ENCODE peak calls at places on chromosomes 16 and 17, in six cellular contexts. S, T, I, C, V and L are unnamed samples.

GRCh38 chr16:81823734-81824133 is 44.6 kb downstream of the PLCG2 start:
- DNase-seq in S (no peak), T (no peak), I (no peak), C (no peak), V (no peak), L (no peak)

GRCh38 chr17:47891545-47892088 is 4.4 kb upstream of the SP2 start:
- DNase-seq in S (no peak), T (no peak), I (no peak), C (no peak), V (no peak), L (no peak)

GRCh38 chr17:81917565-81918332 is at the start of gene SIRT7:
- DNase-seq in S (peak; percentile 45), T (peak; percentile 89), I (peak; percentile 83), C (peak; percentile 83), V (peak; percentile 88), L (peak; percentile 83)

GRCh38 chr16:27839419-27839818 is 224.1 kb downstream of the GSG1L start:
- DNase-seq in S (no peak), T (no peak), I (no peak), C (no peak), V (peak; percentile 9), L (no peak)

GRCh38 chr16:85529489-85530369 is 83.4 kb upstream of the GSE1 start:
- DNase-seq in S (no peak), T (no peak), I (no peak), C (no peak), V (no peak), L (no peak)

GRCh38 chr17:7613769-7614421 is 802 bp downstream of the FXR2 start:
- DNase-seq in S (no peak), T (peak; percentile 83), I (no peak), C (no peak), V (no peak), L (no peak)

GRCh38 chr17:42180922-42181850 is at the start of gene KCNH4:
- DNase-seq in S (peak; percentile 58), T (peak; percentile 79), I (peak; percentile 81), C (peak; percentile 92), V (peak; percentile 97), L (peak; percentile 79)

GRCh38 chr17:76943781-76944213 is 75.6 kb downstream of the MGAT5B start:
- DNase-seq in S (no peak), T (no peak), I (no peak), C (no peak), V (no peak), L (no peak)

GRCh38 chr17:30000755-30001257 is 59.4 kb downstream of the EFCAB5 start:
- DNase-seq in S (no peak), T (no peak), I (no peak), C (no peak), V (no peak), L (no peak)

GRCh38 chr16:86768999-86769398 is 190.7 kb downstream of the FOXL1 start:
- DNase-seq in S (peak; percentile 8), T (peak; percentile 46), I (peak; percentile 48), C (no peak), V (no peak), L (no peak)

GRCh38 chr17:81832608-81833159 is 407 bp downstream of the MCRIP1 start:
- DNase-seq in S (no peak), T (no peak), I (no peak), C (peak; percentile 71), V (peak; percentile 47), L (no peak)

GRCh38 chr16:47956881-47957280 is 198.9 kb downstream of the ABCC12 start:
- DNase-seq in S (no peak), T (no peak), I (no peak), C (no peak), V (no peak), L (no peak)

GRCh38 chr16:28531777-28532744 is 6.7 kb downstream of the NUPR1 start:
- DNase-seq in S (no peak), T (peak; percentile 94), I (peak; percentile 90), C (peak; percentile 69), V (peak; percentile 56), L (peak; percentile 86)

GRCh38 chr17:17570798-17571716 is 20.5 kb downstream of the PEMT start:
- DNase-seq in S (no peak), T (no peak), I (peak; percentile 39), C (no peak), V (no peak), L (no peak)

GRCh38 chr17:70787721-70788120 is 618.4 kb downstream of the KCNJ2 start:
- DNase-seq in S (no peak), T (no peak), I (no peak), C (no peak), V (no peak), L (no peak)

GRCh38 chr17:7363311-7363710 is 8.4 kb downstream of the TMEM95 start:
- DNase-seq in S (no peak), T (no peak), I (no peak), C (no peak), V (no peak), L (no peak)

GRCh38 chr17:30921544-30922196 is at the start of gene ADAP2:
- DNase-seq in S (no peak), T (peak; percentile 73), I (peak; percentile 75), C (peak; percentile 70), V (peak; percentile 22), L (peak; percentile 77)

GRCh38 chr16:84141143-84141670 is 3.8 kb downstream of the HSDL1 start:
- DNase-seq in S (no peak), T (no peak), I (no peak), C (no peak), V (peak; percentile 56), L (no peak)

GRCh38 chr16:46717692-46718091 is 28.2 kb downstream of the ORC6 start:
- DNase-seq in S (no peak), T (no peak), I (no peak), C (peak; percentile 28), V (no peak), L (no peak)

GRCh38 chr17:28555022-28555421 is 2.6 kb upstream of the UNC119 start:
- DNase-seq in S (no peak), T (no peak), I (no peak), C (no peak), V (no peak), L (no peak)

GRCh38 chr17:44804301-44805061 is 25.6 kb downstream of the GJC1 start:
- DNase-seq in S (no peak), T (peak; percentile 95), I (no peak), C (no peak), V (no peak), L (peak; percentile 45)

GRCh38 chr17:58308173-58308984 is 20.2 kb downstream of the TSPOAP1 start:
- DNase-seq in S (no peak), T (no peak), I (peak; percentile 25), C (peak; percentile 86), V (no peak), L (no peak)

GRCh38 chr17:73007447-73007846 is 85.0 kb downstream of the SLC39A11 start:
- DNase-seq in S (no peak), T (no peak), I (peak; percentile 57), C (no peak), V (no peak), L (peak; percentile 23)

GRCh38 chr16:78216166-78216745 is 116.8 kb downstream of the WWOX start:
- DNase-seq in S (no peak), T (no peak), I (no peak), C (no peak), V (no peak), L (no peak)

GRCh38 chr17:78839762-78840529 is 668 bp downstream of the USP36 start:
- DNase-seq in S (no peak), T (peak; percentile 79), I (peak; percentile 51), C (no peak), V (peak; percentile 44), L (peak; percentile 60)

GRCh38 chr16:1564325-1564724 is 30.9 kb downstream of the TMEM204 start:
- DNase-seq in S (no peak), T (no peak), I (no peak), C (no peak), V (peak; percentile 37), L (no peak)

GRCh38 chr16:5001571-5001970 is 32.2 kb downstream of the NAGPA start:
- DNase-seq in S (no peak), T (no peak), I (no peak), C (no peak), V (no peak), L (no peak)

GRCh38 chr17:40463122-40463550 is 19.9 kb downstream of the IGFBP4 start:
- DNase-seq in S (no peak), T (peak; percentile 66), I (no peak), C (no peak), V (no peak), L (no peak)

GRCh38 chr16:49021136-49021535 is 260.5 kb downstream of the CBLN1 start:
- DNase-seq in S (no peak), T (peak; percentile 75), I (no peak), C (peak; percentile 40), V (no peak), L (no peak)

GRCh38 chr16:50835358-50836060 is 93.6 kb downstream of the CYLD start:
- DNase-seq in S (no peak), T (no peak), I (no peak), C (peak; percentile 28), V (no peak), L (no peak)
- TF ChIP-seq EP300 in S (no peak), T (no peak), I (no peak), C (no peak), V (no peak), L (no peak)

GRCh38 chr17:50199211-50199633 is 2.2 kb downstream of the COL1A1 start:
- DNase-seq in S (no peak), T (peak; percentile 76), I (no peak), C (no peak), V (no peak), L (no peak)

GRCh38 chr17:50199651-50200446 is 1.6 kb downstream of the COL1A1 start:
- DNase-seq in S (no peak), T (peak; percentile 99), I (peak; percentile 95), C (peak; percentile 80), V (peak; percentile 87), L (peak; percentile 91)

GRCh38 chr17:50196826-50197225 is 4.6 kb downstream of the COL1A1 start:
- DNase-seq in S (no peak), T (peak; percentile 79), I (no peak), C (no peak), V (no peak), L (no peak)

GRCh38 chr17:50196036-50196435 is 5.4 kb downstream of the COL1A1 start:
- DNase-seq in S (no peak), T (no peak), I (no peak), C (no peak), V (no peak), L (no peak)

GRCh38 chr17:50198026-50198669 is 3.3 kb downstream of the COL1A1 start:
- DNase-seq in S (no peak), T (peak; percentile 85), I (peak; percentile 73), C (no peak), V (peak; percentile 67), L (peak; percentile 79)
- TF ChIP-seq POLR2AphosphoS5 in S (no peak), T (no peak), I (peak; percentile 17), C (no peak), V (no peak), L (no peak)

GRCh38 chr17:75090871-75091854 is 3.4 kb downstream of the SLC16A5 start:
- DNase-seq in S (no peak), T (no peak), I (peak; percentile 57), C (no peak), V (peak; percentile 85), L (peak; percentile 75)
- TF ChIP-seq EP300 in S (no peak), T (no peak), I (no peak), C (no peak), V (no peak), L (no peak)

GRCh38 chr16:54193656-54194007 is 93.0 kb downstream of the IRX3 start:
- DNase-seq in S (peak; percentile 4), T (peak; percentile 76), I (peak; percentile 82), C (peak; percentile 95), V (peak; percentile 68), L (peak; percentile 54)
- TF ChIP-seq POLR2AphosphoS5 in S (no peak), T (no peak), I (no peak), C (no peak), V (no peak), L (no peak)

GRCh38 chr16:67562918-67563707 is 787 bp downstream of the CTCF start:
- DNase-seq in S (no peak), T (peak; percentile 79), I (peak; percentile 65), C (peak; percentile 76), V (peak; percentile 75), L (peak; percentile 62)
- TF ChIP-seq EP300 in S (no peak), T (no peak), I (no peak), C (peak; percentile 30), V (no peak), L (no peak)